ENCODE peak calls at places on chromosome 20, in nine cellular contexts. W is GM23338, N is fibroblast of lung, A is colonic mucosa, P is GM12878, K is tibial artery, I is adrenal gland, F is right lobe of liver, E is sigmoid colon. S is an unnamed sample.

GRCh38 chr20:41249781-41250281 is 67.7 kb downstream of the ZHX3 start:
- DNase-seq in A (no peak), F (no peak), N (peak; percentile 78), K (no peak), I (no peak), E (peak; percentile 82), P (no peak), W (peak; percentile 91), S (no peak)

GRCh38 chr20:41927189-41927588 is 309.0 kb upstream of the CHD6 start:
- DNase-seq in K (no peak), W (no peak), E (no peak), A (no peak), F (no peak), P (no peak), N (no peak), I (no peak), S (no peak)

GRCh38 chr20:50317644-50318043 is 127.0 kb downstream of the CEBPB start:
- DNase-seq in I (no peak), W (peak; percentile 32), E (peak; percentile 61), F (no peak), A (no peak), P (no peak), N (no peak), K (no peak), S (no peak)

GRCh38 chr20:24953621-24954133 is 4.6 kb downstream of the CST7 start:
- DNase-seq in F (no peak), N (no peak), P (no peak), E (peak; percentile 60), A (peak; percentile 14), I (peak; percentile 18), W (no peak), K (no peak), S (no peak)

GRCh38 chr20:59830107-59831023 is 103.1 kb downstream of the SYCP2 start:
- DNase-seq in I (no peak), E (no peak), A (peak; percentile 13), N (no peak), P (no peak), W (no peak), F (no peak), K (no peak), S (no peak)

GRCh38 chr20:846894-847278 is 13.4 kb downstream of the FAM110A start:
- DNase-seq in F (no peak), E (no peak), N (no peak), W (no peak), I (no peak), P (no peak), K (no peak), A (peak; percentile 36), S (no peak)

GRCh38 chr20:48791666-48792071 is 36.1 kb downstream of the PREX1 start:
- DNase-seq in W (no peak), A (no peak), I (no peak), E (no peak), P (no peak), F (peak; percentile 49), K (no peak), N (peak; percentile 76), S (no peak)

GRCh38 chr20:35368616-35369423 is 43.0 kb downstream of the UQCC1 start:
- DNase-seq in I (no peak), W (peak; percentile 29), K (no peak), P (no peak), N (no peak), A (no peak), E (no peak), F (no peak), S (no peak)

GRCh38 chr20:52340036-52340634 is 148.6 kb upstream of the ZFP64 start:
- DNase-seq in N (peak; percentile 4), P (no peak), A (no peak), I (no peak), F (no peak), K (no peak), E (no peak), W (peak; percentile 34), S (no peak)

GRCh38 chr20:41200446-41201202 is 63.3 kb downstream of the PLCG1 start:
- DNase-seq in N (no peak), I (no peak), W (no peak), K (no peak), E (no peak), P (no peak), A (no peak), F (no peak), S (no peak)

GRCh38 chr20:3340443-3340842 is 67.0 kb downstream of the DNAAF9 start:
- DNase-seq in A (peak; percentile 24), W (no peak), K (peak; percentile 76), N (peak; percentile 11), F (peak; percentile 41), I (peak; percentile 86), E (peak; percentile 83), P (no peak), S (no peak)

GRCh38 chr20:50136822-50137599 is 16.5 kb downstream of the PEDS1 start:
- DNase-seq in I (no peak), F (no peak), E (no peak), W (no peak), A (no peak), K (no peak), P (no peak), N (no peak), S (no peak)

GRCh38 chr20:20699917-20700316 is 12.5 kb downstream of the RALGAPA2 start:
- DNase-seq in P (no peak), I (no peak), W (no peak), E (no peak), F (no peak), N (no peak), K (no peak), A (no peak), S (no peak)

GRCh38 chr20:62405108-62405980 is 1.7 kb downstream of the CABLES2 start:
- DNase-seq in I (peak; percentile 73), W (peak; percentile 76), N (peak; percentile 73), A (no peak), F (peak; percentile 54), E (peak; percentile 89), P (no peak), K (peak; percentile 42), S (no peak)

GRCh38 chr20:58228484-58229197 is at the start of gene ANKRD60:
- DNase-seq in N (peak; percentile 46), E (peak; percentile 59), I (peak; percentile 30), W (peak; percentile 83), A (no peak), P (no peak), F (no peak), K (no peak), S (no peak)
- H3K4me3 ChIP-seq in N (no peak within 1 kb of the TSS), E (peak within 1 kb of the TSS; percentile 45), I (no peak within 1 kb of the TSS), W (peak within 1 kb of the TSS; percentile 54), A (no peak within 1 kb of the TSS), P (no peak within 1 kb of the TSS), F (no peak within 1 kb of the TSS), K (no peak within 1 kb of the TSS), S (peak within 1 kb of the TSS; percentile 22)

GRCh38 chr20:37473249-37474000 is 47.6 kb upstream of the NNAT start:
- DNase-seq in F (no peak), W (no peak), P (no peak), A (no peak), E (peak; percentile 12), K (no peak), I (no peak), N (no peak), S (no peak)
- TF ChIP-seq CTCF in F (no peak), W (no peak), P (no peak), A (no peak), E (no peak), K (no peak), I (no peak), N (no peak), S (no peak)

GRCh38 chr20:23669866-23670265 is 19.0 kb downstream of the CST4 start:
- DNase-seq in N (no peak), P (no peak), F (no peak), W (no peak), E (no peak), K (no peak), I (no peak), A (no peak), S (no peak)

GRCh38 chr20:23673209-23673608 is 15.6 kb downstream of the CST4 start:
- DNase-seq in E (no peak), I (no peak), N (no peak), K (no peak), P (no peak), A (no peak), F (no peak), W (no peak), S (no peak)

GRCh38 chr20:23670361-23670760 is 18.5 kb downstream of the CST4 start:
- DNase-seq in W (no peak), E (no peak), I (no peak), N (no peak), K (no peak), P (no peak), A (no peak), F (no peak), S (no peak)

GRCh38 chr20:23672158-23672557 is 16.7 kb downstream of the CST4 start:
- DNase-seq in A (no peak), E (no peak), N (no peak), W (no peak), F (no peak), P (no peak), I (no peak), K (no peak), S (no peak)

DNA sequence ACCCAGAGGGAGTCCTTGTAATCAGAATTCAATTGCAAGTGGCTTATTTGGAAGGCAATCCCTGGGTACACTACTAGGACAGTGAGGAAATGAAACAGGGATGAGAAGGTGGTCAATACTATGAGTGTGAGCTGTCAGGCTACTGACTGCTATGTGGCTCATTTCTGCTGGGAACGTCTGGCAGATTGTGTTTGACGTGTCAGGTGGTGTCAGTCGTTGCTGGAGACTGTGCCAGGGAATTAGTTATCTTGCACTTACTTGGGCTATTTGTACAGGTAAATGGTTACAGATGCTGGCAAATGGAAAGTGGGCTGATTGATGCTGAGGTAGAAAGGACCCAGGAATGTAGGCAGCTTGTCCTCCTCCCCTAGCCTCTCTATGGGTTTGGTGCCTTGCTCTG is 17.4 kb downstream of the CST4 start:
- DNase-seq in A (no peak), P (no peak), K (no peak), F (no peak), E (no peak), N (no peak), I (no peak), W (no peak), S (no peak)
- H3K27me3 ChIP-seq in A (no peaks in the 10 kb centered on the region), P (no peaks in the 10 kb centered on the region), K (no peaks in the 10 kb centered on the region), F (no peaks in the 10 kb centered on the region), E (no peaks in the 10 kb centered on the region), N (peaks cover 2% of the 10 kb centered on the region), I (no peaks in the 10 kb centered on the region), W (no peaks in the 10 kb centered on the region), S (no peaks in the 10 kb centered on the region)

GRCh38 chr20:63537525-63538203 is 488 bp upstream of the PTK6 start:
- DNase-seq in F (peak; percentile 96), P (peak; percentile 93), W (peak; percentile 92), N (peak; percentile 91), K (peak; percentile 75), I (peak; percentile 86), E (peak; percentile 90), A (peak; percentile 97), S (peak; percentile 61)

GRCh38 chr20:63536997-63537524 is at the start of gene PTK6:
- DNase-seq in A (peak; percentile 88), N (no peak), F (peak; percentile 74), W (no peak), P (no peak), I (no peak), K (peak; percentile 45), E (no peak), S (no peak)

GRCh38 chr20:63534831-63535651 is 2.1 kb downstream of the PTK6 start:
- DNase-seq in A (peak; percentile 87), I (no peak), N (no peak), F (peak; percentile 73), P (no peak), K (no peak), E (no peak), W (no peak), S (no peak)

GRCh38 chr20:63534427-63534830 is 2.7 kb downstream of the PTK6 start:
- DNase-seq in W (no peak), F (no peak), E (no peak), P (no peak), K (no peak), A (no peak), I (no peak), N (no peak), S (no peak)

GRCh38 chr20:63536241-63536977 is 767 bp downstream of the PTK6 start:
- DNase-seq in F (no peak), N (peak; percentile 28), W (no peak), I (no peak), K (no peak), P (no peak), A (peak; percentile 49), E (no peak), S (no peak)
- H3K4me3 ChIP-seq in F (no peak overlapping the region), N (no peak overlapping the region), W (no peak overlapping the region), I (no peak overlapping the region), K (no peak overlapping the region), P (no peak overlapping the region), A (peak overlapping the region; percentile 45), E (no peak overlapping the region), S (no peak overlapping the region)

S was measured in kidney epithelial cell.